ENCODE peak calls at places on chromosomes 16 and 17, in eight cellular contexts. One of them, this sample, is unnamed.

GRCh38 chr17:33290156-33290697 is 2.9 kb downstream of the ASIC2 start:
- DNase-seq in heart left ventricle: no peak
- DNase-seq in activated B cell treated with CpG ODN at 0.5 μM for 24 hours: no peak
- DNase-seq in neural crest cell: no peak
- DNase-seq in endothelial cell: no peak
- DNase-seq in right lobe of liver: no peak
- DNase-seq in IMR-90: no peak
- DNase-seq in ovary: no peak
- DNase-seq in this sample: no peak

GRCh38 chr17:61482467-61482866 is 30.2 kb downstream of the TBX4 start:
- DNase-seq in heart left ventricle: no peak
- DNase-seq in activated B cell treated with CpG ODN at 0.5 μM for 24 hours: no peak
- DNase-seq in neural crest cell: no peak
- DNase-seq in endothelial cell: no peak
- DNase-seq in right lobe of liver: no peak
- DNase-seq in IMR-90: no peak
- DNase-seq in ovary: no peak
- DNase-seq in this sample: no peak

GRCh38 chr16:48576927-48577326 is 33.1 kb downstream of the N4BP1 start:
- DNase-seq in heart left ventricle: no peak
- DNase-seq in activated B cell treated with CpG ODN at 0.5 μM for 24 hours: no peak
- DNase-seq in neural crest cell: no peak
- DNase-seq in endothelial cell: no peak
- DNase-seq in right lobe of liver: no peak
- DNase-seq in IMR-90: peak
- DNase-seq in ovary: no peak
- DNase-seq in this sample: peak

GRCh38 chr17:14781123-14781522 is 480.2 kb downstream of the HS3ST3B1 start:
- DNase-seq in heart left ventricle: no peak
- DNase-seq in activated B cell treated with CpG ODN at 0.5 μM for 24 hours: no peak
- DNase-seq in neural crest cell: no peak
- DNase-seq in endothelial cell: no peak
- DNase-seq in right lobe of liver: no peak
- DNase-seq in IMR-90: no peak
- DNase-seq in ovary: no peak
- DNase-seq in this sample: no peak

GRCh38 chr17:81432873-81433451 is 37.7 kb downstream of the BAHCC1 start:
- DNase-seq in heart left ventricle: no peak
- DNase-seq in activated B cell treated with CpG ODN at 0.5 μM for 24 hours: no peak
- DNase-seq in neural crest cell: no peak
- DNase-seq in endothelial cell: no peak
- DNase-seq in right lobe of liver: peak
- DNase-seq in IMR-90: no peak
- DNase-seq in ovary: no peak
- DNase-seq in this sample: no peak

GRCh38 chr17:1592751-1593629 is 30.4 kb upstream of the PITPNA start:
- DNase-seq in heart left ventricle: no peak
- DNase-seq in activated B cell treated with CpG ODN at 0.5 μM for 24 hours: peak
- DNase-seq in neural crest cell: no peak
- DNase-seq in endothelial cell: no peak
- DNase-seq in right lobe of liver: no peak
- DNase-seq in IMR-90: no peak
- DNase-seq in ovary: no peak
- DNase-seq in this sample: peak

GRCh38 chr16:54489225-54489781 is 202.7 kb upstream of the IRX3 start:
- DNase-seq in heart left ventricle: no peak
- DNase-seq in activated B cell treated with CpG ODN at 0.5 μM for 24 hours: no peak
- DNase-seq in neural crest cell: no peak
- DNase-seq in endothelial cell: no peak
- DNase-seq in right lobe of liver: no peak
- DNase-seq in IMR-90: no peak
- DNase-seq in ovary: no peak
- DNase-seq in this sample: no peak

GRCh38 chr16:11476676-11477075 is 110.0 kb downstream of the LITAF start:
- DNase-seq in heart left ventricle: no peak
- DNase-seq in activated B cell treated with CpG ODN at 0.5 μM for 24 hours: no peak
- DNase-seq in neural crest cell: no peak
- DNase-seq in endothelial cell: no peak
- DNase-seq in right lobe of liver: no peak
- DNase-seq in IMR-90: no peak
- DNase-seq in ovary: no peak
- DNase-seq in this sample: no peak

GRCh38 chr17:43736389-43736788 is 22.2 kb downstream of the SOST start:
- DNase-seq in heart left ventricle: no peak
- DNase-seq in activated B cell treated with CpG ODN at 0.5 μM for 24 hours: no peak
- DNase-seq in neural crest cell: no peak
- DNase-seq in endothelial cell: no peak
- DNase-seq in right lobe of liver: no peak
- DNase-seq in IMR-90: no peak
- DNase-seq in ovary: no peak
- DNase-seq in this sample: no peak

GRCh38 chr17:56045907-56046306 is 107.4 kb upstream of the ANKFN1 start:
- DNase-seq in heart left ventricle: no peak
- DNase-seq in activated B cell treated with CpG ODN at 0.5 μM for 24 hours: no peak
- DNase-seq in neural crest cell: no peak
- DNase-seq in endothelial cell: no peak
- DNase-seq in right lobe of liver: no peak
- DNase-seq in IMR-90: no peak
- DNase-seq in ovary: no peak
- DNase-seq in this sample: no peak

GRCh38 chr17:81442791-81443190 is 47.5 kb downstream of the BAHCC1 start:
- DNase-seq in heart left ventricle: no peak
- DNase-seq in activated B cell treated with CpG ODN at 0.5 μM for 24 hours: no peak
- DNase-seq in neural crest cell: no peak
- DNase-seq in endothelial cell: no peak
- DNase-seq in right lobe of liver: no peak
- DNase-seq in IMR-90: no peak
- DNase-seq in ovary: no peak
- DNase-seq in this sample: no peak

GRCh38 chr17:64331946-64332493 is 58.6 kb downstream of the PECAM1 start:
- DNase-seq in heart left ventricle: peak
- DNase-seq in activated B cell treated with CpG ODN at 0.5 μM for 24 hours: no peak
- DNase-seq in neural crest cell: no peak
- DNase-seq in endothelial cell: no peak
- DNase-seq in right lobe of liver: peak
- DNase-seq in IMR-90: no peak
- DNase-seq in ovary: peak
- DNase-seq in this sample: no peak

GRCh38 chr16:29824589-29825144 is 4.4 kb downstream of the MVP start:
- DNase-seq in heart left ventricle: no peak
- DNase-seq in activated B cell treated with CpG ODN at 0.5 μM for 24 hours: no peak
- DNase-seq in neural crest cell: no peak
- DNase-seq in endothelial cell: no peak
- DNase-seq in right lobe of liver: no peak
- DNase-seq in IMR-90: peak
- DNase-seq in ovary: peak
- DNase-seq in this sample: peak

GRCh38 chr16:19885456-19886060 is 910 bp upstream of the GPRC5B start:
- DNase-seq in heart left ventricle: no peak
- DNase-seq in activated B cell treated with CpG ODN at 0.5 μM for 24 hours: peak
- DNase-seq in neural crest cell: no peak
- DNase-seq in endothelial cell: peak
- DNase-seq in right lobe of liver: peak
- DNase-seq in IMR-90: no peak
- DNase-seq in ovary: peak
- DNase-seq in this sample: no peak

GRCh38 chr17:11797803-11798202 is 199.5 kb downstream of the ZNF18 start:
- DNase-seq in heart left ventricle: no peak
- DNase-seq in activated B cell treated with CpG ODN at 0.5 μM for 24 hours: no peak
- DNase-seq in neural crest cell: no peak
- DNase-seq in endothelial cell: no peak
- DNase-seq in right lobe of liver: no peak
- DNase-seq in IMR-90: no peak
- DNase-seq in ovary: no peak
- DNase-seq in this sample: no peak
- TF ChIP-seq CTCF in heart left ventricle: no peak
- TF ChIP-seq CTCF in activated B cell treated with CpG ODN at 0.5 μM for 24 hours: no peak
- TF ChIP-seq CTCF in neural crest cell: peak
- TF ChIP-seq CTCF in endothelial cell: no peak
- TF ChIP-seq CTCF in right lobe of liver: no peak
- TF ChIP-seq CTCF in IMR-90: no peak
- TF ChIP-seq CTCF in ovary: no peak
- TF ChIP-seq CTCF in this sample: no peak

GRCh38 chr17:48215583-48216139 is 108.1 kb downstream of the SNX11 start:
- DNase-seq in heart left ventricle: no peak
- DNase-seq in activated B cell treated with CpG ODN at 0.5 μM for 24 hours: no peak
- DNase-seq in neural crest cell: peak
- DNase-seq in endothelial cell: peak
- DNase-seq in right lobe of liver: no peak
- DNase-seq in IMR-90: peak
- DNase-seq in ovary: no peak
- DNase-seq in this sample: no peak
- TF ChIP-seq CTCF in heart left ventricle: peak
- TF ChIP-seq CTCF in activated B cell treated with CpG ODN at 0.5 μM for 24 hours: no peak
- TF ChIP-seq CTCF in neural crest cell: peak
- TF ChIP-seq CTCF in endothelial cell: peak
- TF ChIP-seq CTCF in right lobe of liver: peak
- TF ChIP-seq CTCF in IMR-90: peak
- TF ChIP-seq CTCF in ovary: no peak
- TF ChIP-seq CTCF in this sample: peak

DNA sequence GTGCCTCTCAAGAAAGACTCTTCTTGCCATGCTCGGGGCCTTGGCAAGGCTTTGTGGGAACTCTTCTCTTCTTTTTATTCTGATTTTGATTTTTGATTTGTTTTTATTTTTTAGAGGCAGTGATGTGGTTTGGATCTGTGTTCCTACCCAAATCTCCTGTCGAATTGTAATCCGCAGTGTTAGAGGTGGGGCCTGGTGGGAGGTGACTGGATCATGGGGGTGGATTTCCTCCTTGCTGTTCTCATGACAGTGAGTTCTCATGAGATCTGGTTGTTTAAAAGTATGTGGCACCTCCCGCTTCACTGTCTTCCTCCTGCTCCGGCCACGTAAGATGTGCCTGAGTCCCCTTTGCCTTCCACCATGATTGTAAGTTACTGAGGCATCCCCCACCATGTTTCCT is 281.4 kb downstream of the CPPED1 start:
- DNase-seq in heart left ventricle: no peak
- DNase-seq in activated B cell treated with CpG ODN at 0.5 μM for 24 hours: no peak
- DNase-seq in neural crest cell: no peak
- DNase-seq in endothelial cell: no peak
- DNase-seq in right lobe of liver: no peak
- DNase-seq in IMR-90: no peak
- DNase-seq in ovary: no peak
- DNase-seq in this sample: no peak
- TF ChIP-seq CTCF in heart left ventricle: no peak
- TF ChIP-seq CTCF in activated B cell treated with CpG ODN at 0.5 μM for 24 hours: no peak
- TF ChIP-seq CTCF in neural crest cell: no peak
- TF ChIP-seq CTCF in endothelial cell: no peak
- TF ChIP-seq CTCF in right lobe of liver: no peak
- TF ChIP-seq CTCF in IMR-90: no peak
- TF ChIP-seq CTCF in ovary: no peak
- TF ChIP-seq CTCF in this sample: no peak

GRCh38 chr16:85421338-85422123 is 191.6 kb upstream of the GSE1 start:
- DNase-seq in heart left ventricle: peak
- DNase-seq in activated B cell treated with CpG ODN at 0.5 μM for 24 hours: peak
- DNase-seq in neural crest cell: no peak
- DNase-seq in endothelial cell: peak
- DNase-seq in right lobe of liver: peak
- DNase-seq in IMR-90: no peak
- DNase-seq in ovary: peak
- DNase-seq in this sample: no peak

GRCh38 chr16:85422124-85422373 is 191.1 kb upstream of the GSE1 start:
- DNase-seq in heart left ventricle: no peak
- DNase-seq in activated B cell treated with CpG ODN at 0.5 μM for 24 hours: no peak
- DNase-seq in neural crest cell: no peak
- DNase-seq in endothelial cell: peak
- DNase-seq in right lobe of liver: no peak
- DNase-seq in IMR-90: no peak
- DNase-seq in ovary: no peak
- DNase-seq in this sample: no peak

GRCh38 chr16:85423631-85424030 is 189.5 kb upstream of the GSE1 start:
- DNase-seq in heart left ventricle: peak
- DNase-seq in activated B cell treated with CpG ODN at 0.5 μM for 24 hours: peak
- DNase-seq in neural crest cell: no peak
- DNase-seq in endothelial cell: peak
- DNase-seq in right lobe of liver: peak
- DNase-seq in IMR-90: no peak
- DNase-seq in ovary: peak
- DNase-seq in this sample: no peak

GRCh38 chr16:85423186-85423550 is 190.0 kb upstream of the GSE1 start:
- DNase-seq in heart left ventricle: peak
- DNase-seq in activated B cell treated with CpG ODN at 0.5 μM for 24 hours: peak
- DNase-seq in neural crest cell: no peak
- DNase-seq in endothelial cell: peak
- DNase-seq in right lobe of liver: peak
- DNase-seq in IMR-90: no peak
- DNase-seq in ovary: peak
- DNase-seq in this sample: no peak

DNA sequence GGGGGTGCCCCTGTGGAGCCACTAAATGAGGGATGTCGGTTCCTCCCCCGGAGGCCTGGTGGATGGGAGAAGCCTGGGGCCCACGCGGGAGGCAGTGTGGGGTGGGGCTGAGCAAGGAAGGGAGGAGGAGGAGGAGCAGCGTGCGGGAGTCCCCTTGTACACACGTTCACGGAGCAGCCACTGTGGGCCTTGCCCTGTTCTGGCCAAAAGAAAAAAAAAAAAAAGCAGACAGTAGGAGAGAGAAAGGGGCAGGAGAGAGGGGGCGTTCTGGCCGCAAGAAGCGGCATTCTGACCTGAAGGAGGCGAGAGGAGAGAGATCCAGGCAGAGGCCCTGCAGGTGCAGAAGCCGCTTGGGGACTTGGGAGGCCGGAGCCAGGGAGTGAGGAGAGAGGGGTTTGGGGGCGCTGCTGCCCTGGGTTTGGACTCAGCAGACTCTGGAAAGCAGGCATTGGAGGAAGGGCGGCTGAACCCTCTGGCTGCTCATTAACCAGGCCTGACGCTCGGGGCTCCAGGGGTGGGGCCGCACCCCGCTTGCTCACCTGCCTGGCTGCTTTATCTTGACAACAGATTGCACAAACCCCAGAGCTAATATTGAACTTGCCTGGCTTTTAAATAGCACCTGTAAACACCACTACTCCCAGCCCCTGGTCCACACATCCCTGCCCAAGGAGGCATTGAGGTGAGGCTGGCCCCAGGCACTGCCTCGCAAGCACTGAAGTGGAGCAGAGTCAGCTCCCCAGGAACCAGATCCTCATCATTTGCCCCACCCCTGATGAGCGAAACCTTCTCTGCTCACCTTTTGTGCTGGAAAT is 190.5 kb upstream of the GSE1 start:
- DNase-seq in heart left ventricle: peak
- DNase-seq in activated B cell treated with CpG ODN at 0.5 μM for 24 hours: peak
- DNase-seq in neural crest cell: peak
- DNase-seq in endothelial cell: peak
- DNase-seq in right lobe of liver: peak
- DNase-seq in IMR-90: no peak
- DNase-seq in ovary: peak
- DNase-seq in this sample: no peak
- TF ChIP-seq CTCF in heart left ventricle: no peak
- TF ChIP-seq CTCF in activated B cell treated with CpG ODN at 0.5 μM for 24 hours: no peak
- TF ChIP-seq CTCF in neural crest cell: no peak
- TF ChIP-seq CTCF in endothelial cell: no peak
- TF ChIP-seq CTCF in right lobe of liver: peak
- TF ChIP-seq CTCF in IMR-90: no peak
- TF ChIP-seq CTCF in ovary: no peak
- TF ChIP-seq CTCF in this sample: no peak

This sample was measured in osteoblast.